ENCODE peak calls at places on chromosome 11, in seven cellular contexts. V is naive thymus-derived CD4-positive, alpha-beta T cell; T is CD4-positive, alpha-beta T cell; E is AG04450; I is tibial artery; H is aorta; O is IMR-90. K is an unnamed sample.

GRCh38 chr11:1877211-1878133 is 14.2 kb downstream of the PRR33 start:
- DNase-seq in V (no peak), H (peak), I (peak), T (no peak), O (no peak), E (no peak), K (no peak)

GRCh38 chr11:112037527-112037926 is 12.3 kb downstream of the DLAT start:
- DNase-seq in H (no peak), V (no peak), I (no peak), T (no peak), E (no peak), O (no peak), K (no peak)

GRCh38 chr11:8720376-8720775 is 37.8 kb downstream of the RPL27A start:
- DNase-seq in I (no peak), O (peak), H (no peak), T (no peak), E (no peak), V (no peak), K (no peak)

GRCh38 chr11:124745835-124746620 is 6.0 kb downstream of the VSIG2 start:
- DNase-seq in V (no peak), T (no peak), E (no peak), I (no peak), H (no peak), O (no peak), K (no peak)

GRCh38 chr11:116502641-116503061 is 270.1 kb downstream of the BUD13 start:
- DNase-seq in H (no peak), I (no peak), O (no peak), V (no peak), T (no peak), E (no peak), K (no peak)

GRCh38 chr11:134637091-134638015 is 225.3 kb upstream of the B3GAT1 start:
- DNase-seq in H (no peak), T (no peak), E (no peak), I (no peak), O (no peak), V (no peak), K (no peak)

GRCh38 chr11:116871248-116871647 is 33.8 kb upstream of the APOA1 start:
- DNase-seq in H (no peak), O (peak), V (no peak), E (no peak), I (no peak), T (no peak), K (peak)

GRCh38 chr11:17988465-17988864 is 24.4 kb downstream of the SERGEF start:
- DNase-seq in I (no peak), H (no peak), T (no peak), V (no peak), O (no peak), E (no peak), K (no peak)

GRCh38 chr11:92300871-92301270 is 76.3 kb downstream of the FAT3 start:
- DNase-seq in H (no peak), I (no peak), T (no peak), V (no peak), E (no peak), O (no peak), K (no peak)

GRCh38 chr11:65488273-65489058 is 10.4 kb upstream of the MALAT1 start:
- DNase-seq in E (no peak), V (no peak), H (peak), O (peak), T (no peak), I (peak), K (no peak)

GRCh38 chr11:45238724-45239123 is 47.4 kb downstream of the SYT13 start:
- DNase-seq in O (peak), H (no peak), T (no peak), V (no peak), I (peak), E (peak), K (no peak)

GRCh38 chr11:6734616-6735015 is 37.2 kb downstream of the OR2AG2 start:
- DNase-seq in H (no peak), T (no peak), O (no peak), E (no peak), I (no peak), V (no peak), K (no peak)

GRCh38 chr11:93020248-93021088 is 51.0 kb downstream of the MTNR1B start:
- DNase-seq in E (peak), V (no peak), I (no peak), T (no peak), H (no peak), O (peak), K (peak)

GRCh38 chr11:68839953-68840641 is 1.6 kb downstream of the CPT1A start:
- DNase-seq in H (no peak), I (no peak), T (no peak), E (no peak), V (no peak), O (peak), K (no peak)

GRCh38 chr11:15757299-15757698 is 599.0 kb downstream of the SOX6 start:
- DNase-seq in I (no peak), T (no peak), H (no peak), O (no peak), V (no peak), E (no peak), K (no peak)

GRCh38 chr11:16924826-16925494 is 89.3 kb downstream of the PLEKHA7 start:
- DNase-seq in V (no peak), T (no peak), E (no peak), H (peak), O (no peak), I (peak), K (peak)

GRCh38 chr11:1793091-1793490 is 29.4 kb upstream of the CTSD start:
- DNase-seq in V (no peak), O (no peak), I (no peak), E (no peak), H (no peak), T (no peak), K (no peak)

GRCh38 chr11:95450547-95451123 is 219.6 kb upstream of the SESN3 start:
- DNase-seq in V (no peak), E (no peak), T (no peak), I (no peak), O (peak), H (no peak), K (no peak)

GRCh38 chr11:78168539-78169477 is 19.6 kb downstream of the KCTD21 start:
- DNase-seq in H (peak), E (peak), I (peak), O (peak), V (no peak), T (no peak), K (no peak)

GRCh38 chr11:118375980-118376379 is 16.6 kb downstream of the UBE4A start:
- DNase-seq in E (no peak), T (no peak), V (no peak), I (no peak), O (no peak), H (no peak), K (no peak)
- H3K27ac ChIP-seq in E (no peak), T (no peak), V (no peak), I (no peak), O (no peak), H (no peak), K (no peak)

GRCh38 chr11:114133548-114134329 is 74.2 kb downstream of the ZBTB16 start:
- DNase-seq in O (no peak), T (no peak), V (no peak), H (peak), I (peak), E (no peak), K (no peak)

GRCh38 chr11:114137054-114137453 is 77.5 kb downstream of the ZBTB16 start:
- DNase-seq in T (no peak), E (no peak), H (no peak), I (no peak), V (no peak), O (no peak), K (no peak)

GRCh38 chr11:114137838-114138237 is 78.3 kb downstream of the ZBTB16 start:
- DNase-seq in T (no peak), E (no peak), I (no peak), O (no peak), H (no peak), V (no peak), K (no peak)

GRCh38 chr11:114134870-114135269 is 75.4 kb downstream of the ZBTB16 start:
- DNase-seq in O (peak), V (no peak), H (peak), E (no peak), T (no peak), I (no peak), K (no peak)

DNA sequence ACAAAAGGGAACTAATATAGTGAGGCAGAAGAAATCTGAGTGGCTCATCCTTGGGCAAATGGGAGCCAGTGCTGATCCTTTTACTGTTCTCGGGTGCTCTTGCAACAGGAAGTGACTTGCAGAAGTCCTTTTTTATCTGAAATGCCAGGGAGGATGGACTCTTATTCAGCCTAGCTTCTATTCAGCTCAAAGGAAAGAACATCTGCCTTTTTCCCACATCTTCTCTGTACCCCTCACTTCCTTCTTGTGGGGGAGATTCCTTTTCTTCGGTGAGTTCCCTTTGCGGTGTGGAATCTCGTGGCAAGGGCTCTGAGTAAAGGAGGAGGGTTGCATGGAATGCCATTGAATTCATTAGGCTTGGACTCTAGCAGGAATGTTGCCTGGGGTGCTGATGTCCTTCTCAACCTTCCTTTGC is 76.2 kb downstream of the ZBTB16 start:
- DNase-seq in E (no peak), T (no peak), O (no peak), V (no peak), I (no peak), H (no peak), K (no peak)
- H3K27ac ChIP-seq in E (no peak), T (no peak), O (no peak), V (no peak), I (peak), H (peak), K (no peak)

DNA sequence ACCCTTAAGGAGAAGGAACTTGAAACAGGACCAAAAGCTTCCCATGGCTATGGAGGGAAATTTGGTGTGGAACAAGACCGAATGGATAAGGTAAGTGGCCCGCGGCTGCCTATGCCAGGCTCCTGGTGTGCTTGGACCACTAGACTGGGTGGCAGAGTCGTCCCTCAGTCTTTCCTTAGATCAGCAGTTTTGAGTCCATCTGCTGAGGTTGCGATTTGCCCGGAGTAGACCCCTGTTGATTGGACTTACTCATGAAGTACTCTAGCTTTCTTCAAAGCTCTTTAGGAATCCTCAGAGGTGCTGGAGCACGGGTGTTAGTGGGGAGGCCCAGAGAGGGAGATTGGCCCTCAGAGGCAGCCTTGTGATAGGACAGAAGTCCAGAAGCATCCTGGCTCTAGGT is 11.5 kb downstream of the CTTN start:
- DNase-seq in T (no peak), V (no peak), E (no peak), I (no peak), H (no peak), O (no peak), K (no peak)
- H3K27ac ChIP-seq in T (no peak), V (no peak), E (no peak), I (no peak), H (no peak), O (no peak), K (no peak)

DNA sequence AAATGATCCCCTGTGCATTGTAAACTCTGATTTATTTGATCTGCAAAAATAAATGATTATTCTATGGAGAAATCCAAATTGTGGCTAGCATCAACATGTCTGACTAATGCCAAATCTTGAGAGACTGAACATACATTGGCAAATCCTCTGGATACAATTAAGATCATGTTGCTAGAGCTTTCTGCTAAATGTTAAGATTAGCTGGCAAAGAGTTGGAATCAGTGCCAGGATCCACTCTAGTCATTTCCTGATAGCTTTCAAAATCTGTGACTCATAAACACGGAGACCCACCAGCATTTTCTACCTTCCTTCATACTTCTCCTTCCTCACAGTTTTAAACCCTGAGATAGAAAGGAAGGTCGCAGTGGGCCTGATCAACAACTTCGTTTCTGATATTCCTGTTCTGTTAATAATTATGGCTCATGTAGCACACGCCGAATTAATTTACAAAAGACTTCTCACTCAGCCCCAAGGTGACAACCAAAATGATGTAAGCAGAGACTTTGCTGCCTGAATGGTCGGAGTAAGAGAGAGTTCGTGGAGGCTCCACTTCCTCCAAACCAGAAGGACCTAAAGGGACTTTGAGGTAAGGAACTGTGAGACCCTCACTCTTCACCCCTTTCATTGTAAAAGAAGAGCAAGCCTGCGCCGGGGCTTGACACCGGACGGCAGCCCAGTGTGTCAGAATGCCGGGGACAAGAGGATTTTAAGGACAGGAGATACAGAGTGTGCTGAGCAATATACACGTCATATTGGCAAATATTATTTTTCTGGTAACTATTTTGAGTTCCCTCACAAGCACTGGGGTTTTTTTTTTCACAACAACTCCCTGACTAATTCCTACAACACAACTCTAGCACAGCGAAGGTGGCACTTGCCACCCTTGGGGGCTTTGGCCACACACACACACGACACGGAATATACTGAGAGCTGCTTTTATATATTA is 42.0 kb downstream of the SERPINH1 start:
- DNase-seq in E (peak), T (no peak), I (no peak), V (no peak), H (no peak), O (peak), K (peak)
- H3K27ac ChIP-seq in E (peak), T (no peak), I (peak), V (no peak), H (peak), O (peak), K (peak)

DNA sequence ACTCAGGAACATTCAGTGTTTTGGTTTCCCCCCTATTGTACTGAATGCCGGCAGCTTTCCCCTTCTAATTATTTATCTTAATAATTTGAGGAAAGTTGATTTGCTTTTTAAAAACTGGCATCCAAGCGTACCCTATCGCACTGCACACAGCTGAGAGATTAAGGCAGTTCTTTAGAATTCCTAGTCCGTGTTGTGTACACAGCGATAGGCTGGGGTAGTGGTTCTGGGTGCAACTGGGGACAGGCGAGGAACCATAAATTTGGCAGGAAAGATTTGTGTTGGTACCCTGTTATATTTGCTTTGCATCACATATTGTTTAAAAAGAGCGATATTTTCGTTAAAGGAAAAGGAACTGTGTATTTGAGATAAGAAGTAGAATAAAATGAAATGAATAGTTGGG is 39.2 kb downstream of the PTPRJ start:
- DNase-seq in V (no peak), E (no peak), H (no peak), I (no peak), O (no peak), T (no peak), K (no peak)
- H3K27ac ChIP-seq in V (no peak), E (no peak), H (no peak), I (no peak), O (no peak), T (peak), K (no peak)

GRCh38 chr11:12240669-12241068 is 130.3 kb downstream of the MICAL2 start:
- DNase-seq in H (no peak), E (no peak), T (no peak), O (no peak), I (no peak), V (no peak), K (no peak)

GRCh38 chr11:12242071-12242672 is 131.8 kb downstream of the MICAL2 start:
- DNase-seq in I (no peak), H (no peak), O (no peak), V (peak), T (no peak), E (no peak), K (no peak)

GRCh38 chr11:12239396-12240298 is 129.3 kb downstream of the MICAL2 start:
- DNase-seq in O (peak), T (no peak), H (no peak), E (no peak), V (no peak), I (no peak), K (no peak)

GRCh38 chr11:12242926-12243325 is 132.5 kb downstream of the MICAL2 start:
- DNase-seq in T (no peak), V (no peak), H (no peak), E (no peak), O (no peak), I (no peak), K (no peak)

DNA sequence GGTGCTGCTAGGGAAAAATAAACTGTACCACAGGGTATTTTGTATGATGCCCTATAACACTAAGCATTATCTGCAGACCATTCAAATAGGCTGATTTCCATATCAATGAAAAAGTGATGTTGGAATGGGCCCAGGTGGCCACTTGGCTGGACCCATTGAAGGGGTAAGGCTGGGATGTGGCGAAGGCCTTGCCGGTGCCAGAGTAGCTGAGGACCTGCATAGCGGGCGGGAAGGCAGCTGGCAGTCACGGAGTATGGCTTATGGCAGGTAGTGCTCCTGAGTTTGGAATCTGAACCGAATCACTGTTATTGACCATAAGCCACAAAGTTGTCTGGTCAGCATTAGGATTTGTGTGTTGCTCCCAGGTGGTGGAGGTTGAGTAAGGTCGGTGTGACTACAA is 131.0 kb downstream of the MICAL2 start:
- DNase-seq in I (no peak), O (no peak), T (no peak), E (no peak), H (no peak), V (no peak), K (no peak)
- H3K27ac ChIP-seq in I (peak), O (no peak), T (no peak), E (no peak), H (peak), V (no peak), K (no peak)

DNA sequence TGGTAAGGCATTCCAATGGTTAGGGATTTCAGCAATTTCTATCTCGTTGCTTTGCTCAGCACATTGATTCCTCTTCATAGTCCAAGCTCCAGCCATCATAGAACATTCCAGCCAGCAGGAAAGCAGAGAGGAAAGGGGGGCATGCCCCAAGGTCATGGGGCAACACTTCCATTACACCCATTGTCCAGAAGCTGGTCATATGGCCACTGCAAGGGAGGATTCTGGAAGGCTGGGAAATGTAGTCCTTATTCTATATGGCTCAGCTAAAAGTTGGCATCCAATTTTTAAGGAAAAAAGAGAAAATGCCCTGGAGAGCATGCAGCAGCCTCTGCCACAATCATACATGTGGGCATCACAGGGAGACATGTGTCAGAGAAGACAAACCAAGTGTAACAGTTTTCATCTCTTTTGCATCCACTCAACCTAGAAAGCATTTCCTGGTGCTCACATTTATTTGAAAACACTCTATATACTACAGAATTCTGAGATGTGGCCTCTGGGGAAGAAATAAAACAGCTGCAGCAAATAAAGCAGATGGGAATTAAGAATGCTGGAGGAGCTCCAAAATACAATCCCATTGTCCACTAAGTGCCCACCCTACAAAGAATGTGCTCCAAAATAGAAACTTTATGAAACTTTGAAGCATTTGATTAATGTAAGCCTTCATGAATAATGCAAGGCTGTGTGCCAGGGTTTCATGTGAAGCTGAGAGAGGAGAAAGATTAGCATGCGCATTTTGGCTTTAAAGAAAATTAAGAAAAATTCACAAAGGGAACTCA is 46.9 kb upstream of the RCN1 start:
- DNase-seq in E (no peak), I (no peak), V (no peak), T (no peak), O (no peak), H (no peak), K (no peak)
- H3K27ac ChIP-seq in E (no peak), I (no peak), V (no peak), T (no peak), O (no peak), H (no peak), K (no peak)